ENCODE peak calls at places on chromosomes 11 and 22, in eight cellular contexts. Z is left lung; D is EH; A is right lobe of liver; E is stimulated activated CD4-positive, alpha-beta T cell treated with anti-CD3 and anti-CD28 coated beads, Interleukin-15, amount 100 ng/mL, for 48 hours; Y is activated CD8-positive, alpha-beta memory T cell treated with anti-CD3 and anti-CD28 coated beads, Interleukin-2, amount 10 ng/mL, durations not matched to agents 7 days and 5 days; L is HTR-8/SVneo; N is activated CD8-positive, alpha-beta T cell treated with anti-CD3 and anti-CD28 coated beads for 36 hours. X is an unnamed sample.

GRCh38 chr22:24503137-24503850 is 8.2 kb downstream of the UPB1 start:
- DNase-seq in A (peak), E (peak), L (peak), Z (peak), N (peak), Y (peak), D (peak), X (peak)

GRCh38 chr11:12195773-12196172 is 85.4 kb downstream of the MICAL2 start:
- DNase-seq in N (peak), A (no peak), Y (peak), D (no peak), E (peak), Z (no peak), L (no peak), X (peak)

GRCh38 chr11:57530215-57530595 is 349 bp downstream of the TIMM10 start:
- DNase-seq in D (no peak), E (no peak), A (peak), N (no peak), L (no peak), Y (no peak), Z (no peak), X (peak)

GRCh38 chr11:94661444-94661843 is 94.3 kb downstream of the PIWIL4 start:
- DNase-seq in N (no peak), D (no peak), Y (no peak), E (no peak), Z (no peak), A (no peak), L (no peak), X (no peak)

GRCh38 chr11:107078375-107078774 is 60.1 kb upstream of the GUCY1A2 start:
- DNase-seq in N (no peak), Z (no peak), A (no peak), L (no peak), Y (no peak), D (peak), E (no peak), X (no peak)

GRCh38 chr11:15770798-15771414 is 585.4 kb downstream of the SOX6 start:
- DNase-seq in D (peak), A (peak), N (peak), L (no peak), Y (no peak), Z (no peak), E (peak), X (peak)

GRCh38 chr11:67056640-67057409 is at the start of gene RHOD:
- DNase-seq in Z (peak), L (no peak), D (peak), N (peak), Y (no peak), E (peak), A (peak), X (no peak)

GRCh38 chr11:2581931-2582435 is 117.8 kb downstream of the KCNQ1OT1 start:
- DNase-seq in Y (no peak), L (no peak), E (no peak), A (no peak), D (no peak), Z (no peak), N (no peak), X (no peak)

GRCh38 chr22:32339190-32340012 is 18.3 kb upstream of the RFPL3 start:
- DNase-seq in Z (no peak), A (no peak), E (no peak), Y (peak), N (no peak), L (no peak), D (no peak), X (no peak)

GRCh38 chr11:12075822-12076821 is 34.3 kb upstream of the MICAL2 start:
- DNase-seq in L (peak), Y (no peak), Z (peak), E (no peak), A (no peak), D (peak), N (no peak), X (no peak)

GRCh38 chr11:113083571-113083970 is 122.4 kb downstream of the NCAM1 start:
- DNase-seq in Y (no peak), Z (no peak), E (no peak), L (no peak), D (no peak), N (no peak), A (no peak), X (no peak)

GRCh38 chr11:122578168-122578825 is 77.2 kb upstream of the UBASH3B start:
- DNase-seq in E (no peak), A (no peak), D (peak), Y (no peak), Z (no peak), N (peak), L (no peak), X (peak)

GRCh38 chr11:33448461-33449130 is 191.4 kb downstream of the HIPK3 start:
- DNase-seq in N (no peak), E (no peak), Y (no peak), Z (no peak), A (no peak), D (no peak), L (no peak), X (no peak)

GRCh38 chr11:32931605-32932004 is 39.0 kb downstream of the QSER1 start:
- DNase-seq in L (no peak), A (no peak), E (no peak), Z (no peak), N (no peak), D (peak), Y (no peak), X (no peak)

GRCh38 chr11:72695354-72695753 is 21.1 kb upstream of the PDE2A start:
- DNase-seq in Y (no peak), L (no peak), N (no peak), E (no peak), Z (no peak), D (no peak), A (no peak), X (no peak)

GRCh38 chr11:67503119-67504022 is 1.8 kb downstream of the PITPNM1 start:
- DNase-seq in E (no peak), L (no peak), A (no peak), N (no peak), Y (no peak), D (no peak), Z (no peak), X (no peak)

GRCh38 chr11:22792497-22792896 is 37.1 kb downstream of the SVIP start:
- DNase-seq in Y (no peak), L (no peak), Z (no peak), D (peak), N (peak), E (no peak), A (no peak), X (no peak)

GRCh38 chr22:40325315-40325714 is 21.0 kb upstream of the ADSL start:
- DNase-seq in Y (peak), Z (no peak), A (no peak), D (no peak), E (peak), L (no peak), N (peak), X (peak)

X was measured in GM12865.